ENCODE peak calls at places on chromosomes 4 and X, in ten cellular contexts. G is NCI-H187 treated with DMSO at 0.1 percent for 48 hours; A is choroid plexus epithelial cell; W is DMS53; V is activated CD4-positive, alpha-beta T cell treated with anti-CD3 and anti-CD28 coated beads for 48 hours; K is SK-MEL-5; U is right atrium auricular region; L is H9; I is effector CD4-positive, alpha-beta T cell; Z is lower lobe of right lung. C is an unnamed sample.

GRCh38 chrX:16137416-16138107 is 14.2 kb downstream of the GRPR start:
- DNase-seq in G (no peak), A (no peak), W (no peak), V (no peak), K (no peak), U (no peak), L (no peak), I (no peak), Z (no peak), C (no peak)

GRCh38 chr4:37453361-37454262 is 209.1 kb downstream of the NWD2 start:
- DNase-seq in G (no peak), A (peak), W (peak), V (peak), K (peak), U (no peak), L (peak), I (no peak), Z (peak), C (peak)

GRCh38 chr4:123559955-123560669 is 163.5 kb downstream of the SPRY1 start:
- DNase-seq in G (no peak), A (peak), W (no peak), V (no peak), K (no peak), U (no peak), L (no peak), I (no peak), Z (no peak), C (no peak)

GRCh38 chr4:151921811-151922210 is 161.0 kb upstream of the GATB start:
- DNase-seq in G (no peak), A (peak), W (no peak), V (no peak), K (no peak), U (no peak), L (no peak), I (no peak), Z (no peak), C (no peak)

GRCh38 chrX:150074175-150074574 is 135.9 kb upstream of the EOLA2 start:
- DNase-seq in G (no peak), A (peak), W (no peak), V (no peak), K (no peak), U (no peak), L (no peak), I (no peak), Z (no peak), C (no peak)

GRCh38 chr4:75686346-75686745 is 13.1 kb upstream of the G3BP2 start:
- DNase-seq in G (no peak), A (no peak), W (no peak), V (no peak), K (no peak), U (no peak), L (no peak), I (no peak), Z (no peak), C (peak)

GRCh38 chr4:168917150-168917779 is 92.8 kb downstream of the CBR4 start:
- DNase-seq in G (no peak), A (peak), W (peak), V (no peak), K (peak), U (no peak), L (no peak), I (no peak), Z (no peak), C (no peak)

GRCh38 chrX:43664708-43665107 is 8.6 kb downstream of the MAOA start:
- DNase-seq in G (no peak), A (no peak), W (no peak), V (no peak), K (no peak), U (no peak), L (no peak), I (no peak), Z (no peak), C (no peak)

GRCh38 chr4:97144199-97144598 is 999.1 kb downstream of the STPG2 start:
- DNase-seq in G (no peak), A (no peak), W (no peak), V (no peak), K (no peak), U (no peak), L (no peak), I (no peak), Z (no peak), C (no peak)